ENCODE peak calls at places on chromosomes 6 and 20, in ten cellular contexts. One of them, this sample, is unnamed.

GRCh38 chr6:40997256-40997957 is 41.6 kb downstream of the UNC5CL start:
- DNase-seq in AG10803: peak; percentile 55
- DNase-seq in CD8-positive, alpha-beta T cell: no peak
- DNase-seq in omental fat pad: no peak
- DNase-seq in HFFc6: peak; percentile 75
- DNase-seq in left ventricle myocardium inferior: no peak
- DNase-seq in fibroblast of mammary gland: peak; percentile 34
- DNase-seq in B cell: no peak
- DNase-seq in SK-N-SH: no peak
- DNase-seq in GM23338: peak; percentile 97
- DNase-seq in this sample: peak; percentile 16

GRCh38 chr6:139153876-139154275 is 19.0 kb downstream of the HECA start:
- DNase-seq in AG10803: peak; percentile 57
- DNase-seq in CD8-positive, alpha-beta T cell: no peak
- DNase-seq in omental fat pad: no peak
- DNase-seq in HFFc6: peak; percentile 42
- DNase-seq in left ventricle myocardium inferior: no peak
- DNase-seq in fibroblast of mammary gland: peak; percentile 77
- DNase-seq in B cell: no peak
- DNase-seq in SK-N-SH: no peak
- DNase-seq in GM23338: no peak
- DNase-seq in this sample: peak; percentile 27

GRCh38 chr6:147738516-147739187 is 230.2 kb downstream of the SAMD5 start:
- DNase-seq in AG10803: no peak
- DNase-seq in CD8-positive, alpha-beta T cell: no peak
- DNase-seq in omental fat pad: no peak
- DNase-seq in HFFc6: no peak
- DNase-seq in left ventricle myocardium inferior: no peak
- DNase-seq in fibroblast of mammary gland: peak; percentile 11
- DNase-seq in B cell: no peak
- DNase-seq in SK-N-SH: no peak
- DNase-seq in GM23338: no peak
- DNase-seq in this sample: peak; percentile 21

GRCh38 chr6:34696189-34696738 is 303 bp downstream of the ILRUN start:
- DNase-seq in AG10803: peak; percentile 43
- DNase-seq in CD8-positive, alpha-beta T cell: no peak
- DNase-seq in omental fat pad: no peak
- DNase-seq in HFFc6: peak; percentile 32
- DNase-seq in left ventricle myocardium inferior: peak; percentile 58
- DNase-seq in fibroblast of mammary gland: peak; percentile 20
- DNase-seq in B cell: no peak
- DNase-seq in SK-N-SH: no peak
- DNase-seq in GM23338: no peak
- DNase-seq in this sample: peak; percentile 39

GRCh38 chr6:167744681-167745659 is 81.7 kb upstream of the AFDN start:
- DNase-seq in AG10803: no peak
- DNase-seq in CD8-positive, alpha-beta T cell: no peak
- DNase-seq in omental fat pad: no peak
- DNase-seq in HFFc6: no peak
- DNase-seq in left ventricle myocardium inferior: no peak
- DNase-seq in fibroblast of mammary gland: no peak
- DNase-seq in B cell: no peak
- DNase-seq in SK-N-SH: no peak
- DNase-seq in GM23338: no peak
- DNase-seq in this sample: no peak

GRCh38 chr6:144990768-144991167 is 705.6 kb downstream of the UTRN start:
- DNase-seq in AG10803: no peak
- DNase-seq in CD8-positive, alpha-beta T cell: no peak
- DNase-seq in omental fat pad: no peak
- DNase-seq in HFFc6: no peak
- DNase-seq in left ventricle myocardium inferior: no peak
- DNase-seq in fibroblast of mammary gland: no peak
- DNase-seq in B cell: no peak
- DNase-seq in SK-N-SH: no peak
- DNase-seq in GM23338: no peak
- DNase-seq in this sample: no peak

GRCh38 chr20:32192698-32193097 is 14.8 kb downstream of the PLAGL2 start:
- DNase-seq in AG10803: no peak
- DNase-seq in CD8-positive, alpha-beta T cell: no peak
- DNase-seq in omental fat pad: no peak
- DNase-seq in HFFc6: no peak
- DNase-seq in left ventricle myocardium inferior: no peak
- DNase-seq in fibroblast of mammary gland: no peak
- DNase-seq in B cell: no peak
- DNase-seq in SK-N-SH: no peak
- DNase-seq in GM23338: no peak
- DNase-seq in this sample: no peak

GRCh38 chr6:142946181-142946923 is 1.4 kb upstream of the HIVEP2 start:
- DNase-seq in AG10803: peak; percentile 99
- DNase-seq in CD8-positive, alpha-beta T cell: peak; percentile 93
- DNase-seq in omental fat pad: peak; percentile 87
- DNase-seq in HFFc6: peak; percentile 97
- DNase-seq in left ventricle myocardium inferior: peak; percentile 98
- DNase-seq in fibroblast of mammary gland: peak; percentile 98
- DNase-seq in B cell: peak; percentile 90
- DNase-seq in SK-N-SH: peak; percentile 92
- DNase-seq in GM23338: peak; percentile 98
- DNase-seq in this sample: peak; percentile 99

GRCh38 chr6:130697661-130698535 is 129.3 kb upstream of the SMLR1 start:
- DNase-seq in AG10803: peak; percentile 57
- DNase-seq in CD8-positive, alpha-beta T cell: peak; percentile 34
- DNase-seq in omental fat pad: peak; percentile 27
- DNase-seq in HFFc6: peak; percentile 53
- DNase-seq in left ventricle myocardium inferior: no peak
- DNase-seq in fibroblast of mammary gland: peak; percentile 70
- DNase-seq in B cell: peak; percentile 22
- DNase-seq in SK-N-SH: peak; percentile 10
- DNase-seq in GM23338: peak; percentile 79
- DNase-seq in this sample: peak; percentile 64

GRCh38 chr6:106520711-106521367 is 108.5 kb downstream of the RTN4IP1 start:
- DNase-seq in AG10803: no peak
- DNase-seq in CD8-positive, alpha-beta T cell: peak; percentile 77
- DNase-seq in omental fat pad: no peak
- DNase-seq in HFFc6: no peak
- DNase-seq in left ventricle myocardium inferior: no peak
- DNase-seq in fibroblast of mammary gland: no peak
- DNase-seq in B cell: peak; percentile 42
- DNase-seq in SK-N-SH: no peak
- DNase-seq in GM23338: no peak
- DNase-seq in this sample: no peak

GRCh38 chr6:88164061-88164460 is 2.1 kb downstream of the CNR1 start:
- DNase-seq in AG10803: no peak
- DNase-seq in CD8-positive, alpha-beta T cell: no peak
- DNase-seq in omental fat pad: no peak
- DNase-seq in HFFc6: no peak
- DNase-seq in left ventricle myocardium inferior: no peak
- DNase-seq in fibroblast of mammary gland: no peak
- DNase-seq in B cell: no peak
- DNase-seq in SK-N-SH: no peak
- DNase-seq in GM23338: no peak
- DNase-seq in this sample: no peak
- TF ChIP-seq CTCF in AG10803: no peak
- TF ChIP-seq CTCF in CD8-positive, alpha-beta T cell: no peak
- TF ChIP-seq CTCF in omental fat pad: no peak
- TF ChIP-seq CTCF in HFFc6: no peak
- TF ChIP-seq CTCF in left ventricle myocardium inferior: no peak
- TF ChIP-seq CTCF in fibroblast of mammary gland: no peak
- TF ChIP-seq CTCF in B cell: no peak
- TF ChIP-seq CTCF in SK-N-SH: no peak
- TF ChIP-seq CTCF in GM23338: no peak
- TF ChIP-seq CTCF in this sample: no peak

GRCh38 chr20:52224920-52225319 is 33.3 kb upstream of the ZFP64 start:
- DNase-seq in AG10803: no peak
- DNase-seq in CD8-positive, alpha-beta T cell: no peak
- DNase-seq in omental fat pad: no peak
- DNase-seq in HFFc6: no peak
- DNase-seq in left ventricle myocardium inferior: no peak
- DNase-seq in fibroblast of mammary gland: no peak
- DNase-seq in B cell: no peak
- DNase-seq in SK-N-SH: no peak
- DNase-seq in GM23338: no peak
- DNase-seq in this sample: no peak

GRCh38 chr20:52217689-52218395 is 26.3 kb upstream of the ZFP64 start:
- DNase-seq in AG10803: no peak
- DNase-seq in CD8-positive, alpha-beta T cell: no peak
- DNase-seq in omental fat pad: no peak
- DNase-seq in HFFc6: no peak
- DNase-seq in left ventricle myocardium inferior: no peak
- DNase-seq in fibroblast of mammary gland: no peak
- DNase-seq in B cell: no peak
- DNase-seq in SK-N-SH: no peak
- DNase-seq in GM23338: no peak
- DNase-seq in this sample: no peak

GRCh38 chr20:52219441-52219840 is 27.9 kb upstream of the ZFP64 start:
- DNase-seq in AG10803: no peak
- DNase-seq in CD8-positive, alpha-beta T cell: no peak
- DNase-seq in omental fat pad: no peak
- DNase-seq in HFFc6: no peak
- DNase-seq in left ventricle myocardium inferior: no peak
- DNase-seq in fibroblast of mammary gland: no peak
- DNase-seq in B cell: no peak
- DNase-seq in SK-N-SH: no peak
- DNase-seq in GM23338: peak; percentile 67
- DNase-seq in this sample: peak; percentile 52
- TF ChIP-seq CTCF in AG10803: no peak
- TF ChIP-seq CTCF in CD8-positive, alpha-beta T cell: no peak
- TF ChIP-seq CTCF in omental fat pad: no peak
- TF ChIP-seq CTCF in HFFc6: peak; percentile 33
- TF ChIP-seq CTCF in left ventricle myocardium inferior: no peak
- TF ChIP-seq CTCF in fibroblast of mammary gland: no peak
- TF ChIP-seq CTCF in B cell: no peak
- TF ChIP-seq CTCF in SK-N-SH: no peak
- TF ChIP-seq CTCF in GM23338: peak; percentile 71
- TF ChIP-seq CTCF in this sample: no peak

GRCh38 chr20:51769941-51770615 is 1.9 kb upstream of the ATP9A start:
- DNase-seq in AG10803: peak; percentile 18
- DNase-seq in CD8-positive, alpha-beta T cell: no peak
- DNase-seq in omental fat pad: no peak
- DNase-seq in HFFc6: peak; percentile 45
- DNase-seq in left ventricle myocardium inferior: no peak
- DNase-seq in fibroblast of mammary gland: no peak
- DNase-seq in B cell: no peak
- DNase-seq in SK-N-SH: no peak
- DNase-seq in GM23338: no peak
- DNase-seq in this sample: no peak

GRCh38 chr20:51767018-51767866 is 948 bp downstream of the ATP9A start:
- DNase-seq in AG10803: peak; percentile 20
- DNase-seq in CD8-positive, alpha-beta T cell: peak; percentile 31
- DNase-seq in omental fat pad: peak; percentile 33
- DNase-seq in HFFc6: no peak
- DNase-seq in left ventricle myocardium inferior: peak; percentile 65
- DNase-seq in fibroblast of mammary gland: peak; percentile 35
- DNase-seq in B cell: peak; percentile 53
- DNase-seq in SK-N-SH: peak; percentile 90
- DNase-seq in GM23338: peak; percentile 90
- DNase-seq in this sample: peak; percentile 88

GRCh38 chr20:51768759-51769517 is 748 bp upstream of the ATP9A start:
- DNase-seq in AG10803: no peak
- DNase-seq in CD8-positive, alpha-beta T cell: no peak
- DNase-seq in omental fat pad: no peak
- DNase-seq in HFFc6: no peak
- DNase-seq in left ventricle myocardium inferior: no peak
- DNase-seq in fibroblast of mammary gland: no peak
- DNase-seq in B cell: no peak
- DNase-seq in SK-N-SH: no peak
- DNase-seq in GM23338: peak; percentile 11
- DNase-seq in this sample: no peak

GRCh38 chr20:51763965-51764602 is 4.1 kb downstream of the ATP9A start:
- DNase-seq in AG10803: peak; percentile 73
- DNase-seq in CD8-positive, alpha-beta T cell: no peak
- DNase-seq in omental fat pad: no peak
- DNase-seq in HFFc6: no peak
- DNase-seq in left ventricle myocardium inferior: no peak
- DNase-seq in fibroblast of mammary gland: peak; percentile 73
- DNase-seq in B cell: no peak
- DNase-seq in SK-N-SH: no peak
- DNase-seq in GM23338: peak; percentile 24
- DNase-seq in this sample: no peak

DNA sequence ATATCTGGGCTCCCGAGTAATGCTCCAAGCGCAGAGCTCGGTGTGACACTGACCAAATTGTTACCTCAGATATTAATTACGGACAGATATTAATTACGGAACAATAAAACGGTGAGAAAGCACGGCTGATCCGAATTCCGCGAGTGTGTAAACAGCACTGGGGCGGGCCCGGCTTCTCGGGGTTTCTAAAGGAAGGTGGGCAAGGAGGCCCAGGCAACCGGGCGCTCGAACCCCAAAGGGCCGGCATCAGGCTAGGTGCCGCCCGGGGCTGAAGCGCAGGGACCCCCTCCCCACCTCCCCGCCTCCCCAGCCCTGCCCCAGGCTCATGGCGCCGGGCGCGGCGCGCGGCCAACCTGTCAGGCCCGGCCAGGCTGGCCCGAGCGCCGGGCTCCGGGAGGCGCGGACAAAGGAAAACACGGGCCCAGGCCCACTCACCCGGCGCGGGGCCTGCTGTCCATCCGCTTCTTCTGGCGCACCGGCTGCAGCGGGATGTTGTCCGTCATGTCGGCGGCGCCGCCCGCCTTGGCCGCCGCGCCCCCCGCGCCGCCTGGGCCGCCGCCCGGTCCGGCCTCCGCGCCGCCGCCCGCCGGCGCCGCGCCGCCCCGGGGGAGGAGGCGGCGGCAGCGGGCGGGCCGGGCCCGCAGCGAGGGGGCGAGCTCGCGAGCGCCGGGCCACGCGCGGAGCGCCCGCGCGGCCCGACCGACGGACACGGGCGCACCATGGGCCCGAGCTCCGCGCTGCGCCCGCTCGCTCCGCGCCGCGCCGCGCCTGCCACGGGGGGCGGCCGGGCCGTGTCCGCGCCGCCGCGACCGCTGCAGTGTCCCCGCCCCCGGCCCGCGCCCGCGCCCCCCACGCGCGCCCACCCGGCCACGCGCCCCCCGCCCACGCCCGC is at the start of gene ATP9A:
- DNase-seq in AG10803: peak; percentile 35
- DNase-seq in CD8-positive, alpha-beta T cell: no peak
- DNase-seq in omental fat pad: no peak
- DNase-seq in HFFc6: no peak
- DNase-seq in left ventricle myocardium inferior: peak; percentile 34
- DNase-seq in fibroblast of mammary gland: no peak
- DNase-seq in B cell: peak; percentile 45
- DNase-seq in SK-N-SH: peak; percentile 78
- DNase-seq in GM23338: peak; percentile 60
- DNase-seq in this sample: peak; percentile 22
- TF ChIP-seq CTCF in AG10803: no peak
- TF ChIP-seq CTCF in CD8-positive, alpha-beta T cell: no peak
- TF ChIP-seq CTCF in omental fat pad: no peak
- TF ChIP-seq CTCF in HFFc6: peak; percentile 30
- TF ChIP-seq CTCF in left ventricle myocardium inferior: no peak
- TF ChIP-seq CTCF in fibroblast of mammary gland: no peak
- TF ChIP-seq CTCF in B cell: no peak
- TF ChIP-seq CTCF in SK-N-SH: peak; percentile 10
- TF ChIP-seq CTCF in GM23338: no peak
- TF ChIP-seq CTCF in this sample: no peak

DNA sequence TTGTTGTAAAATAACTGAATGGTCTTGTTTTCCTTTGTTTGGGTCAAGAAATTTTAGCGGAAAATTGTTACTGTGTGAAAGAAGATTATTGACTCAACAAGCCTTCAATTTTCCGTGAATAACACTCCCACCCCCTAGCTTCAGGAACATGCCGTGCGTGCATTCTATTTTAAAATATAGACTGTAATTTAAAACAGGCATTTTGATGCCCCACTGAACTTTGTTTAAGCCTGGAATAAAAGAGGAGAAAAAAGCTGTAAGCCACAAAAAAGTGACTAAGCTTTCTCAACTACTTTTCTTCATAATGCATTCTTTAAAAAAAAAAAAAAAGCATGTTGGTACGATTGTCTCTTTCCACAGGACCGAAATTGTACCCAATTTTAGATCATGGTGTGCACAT is 166.0 kb downstream of the ARID1B start:
- DNase-seq in AG10803: peak; percentile 52
- DNase-seq in CD8-positive, alpha-beta T cell: no peak
- DNase-seq in omental fat pad: no peak
- DNase-seq in HFFc6: no peak
- DNase-seq in left ventricle myocardium inferior: no peak
- DNase-seq in fibroblast of mammary gland: peak; percentile 44
- DNase-seq in B cell: no peak
- DNase-seq in SK-N-SH: no peak
- DNase-seq in GM23338: no peak
- DNase-seq in this sample: no peak
- TF ChIP-seq CTCF in AG10803: peak; percentile 17
- TF ChIP-seq CTCF in CD8-positive, alpha-beta T cell: no peak
- TF ChIP-seq CTCF in omental fat pad: no peak
- TF ChIP-seq CTCF in HFFc6: no peak
- TF ChIP-seq CTCF in left ventricle myocardium inferior: no peak
- TF ChIP-seq CTCF in fibroblast of mammary gland: no peak
- TF ChIP-seq CTCF in B cell: no peak
- TF ChIP-seq CTCF in SK-N-SH: peak; percentile 11
- TF ChIP-seq CTCF in GM23338: peak; percentile 2
- TF ChIP-seq CTCF in this sample: no peak

This sample was measured in MCF 10A.